ENCODE peak calls at places on chromosomes 13 and 19, in six cellular contexts. R is Peyer's patch, B is transverse colon, G is adrenal gland, S is prostate gland, L is A549. T is an unnamed sample.

GRCh38 chr13:109900723-109901122 is 114.3 kb upstream of the IRS2 start:
- DNase-seq in S (no peak), R (no peak), B (no peak), G (no peak), L (no peak), T (no peak)

GRCh38 chr13:24636776-24637175 is 43.4 kb upstream of the ATP12A start:
- DNase-seq in R (no peak), L (no peak), B (no peak), G (no peak), S (no peak), T (no peak)

GRCh38 chr19:5826531-5827341 is 12.8 kb downstream of the FUT6 start:
- DNase-seq in G (peak; percentile 91), B (peak; percentile 88), R (peak; percentile 23), S (peak; percentile 59), L (peak; percentile 70), T (no peak)

GRCh38 chr19:38702278-38702677 is 42.0 kb downstream of the CAPN12 start:
- DNase-seq in S (no peak), G (no peak), B (no peak), R (no peak), L (no peak), T (no peak)

GRCh38 chr19:19113040-19113541 is 25.2 kb downstream of the TMEM161A start:
- DNase-seq in B (no peak), G (no peak), L (peak; percentile 16), S (no peak), R (no peak), T (no peak)

GRCh38 chr13:108460043-108460442 is 169.4 kb upstream of the MYO16 start:
- DNase-seq in S (no peak), B (no peak), L (no peak), G (no peak), R (no peak), T (no peak)

GRCh38 chr13:98325724-98326123 is 148.7 kb upstream of the RNF113B start:
- DNase-seq in G (no peak), S (peak; percentile 36), R (no peak), B (no peak), L (no peak), T (no peak)

GRCh38 chr13:29746167-29746677 is 104.2 kb downstream of the UBL3 start:
- DNase-seq in L (no peak), G (no peak), S (no peak), B (no peak), R (no peak), T (no peak)

GRCh38 chr19:48970923-48971395 is 5.8 kb downstream of the FTL start:
- DNase-seq in L (peak; percentile 88), B (peak; percentile 86), G (peak; percentile 83), S (peak; percentile 67), R (peak; percentile 83), T (peak; percentile 85)

GRCh38 chr19:32626969-32627368 is 46.0 kb downstream of the PDCD5 start:
- DNase-seq in G (no peak), L (no peak), S (no peak), B (no peak), R (no peak), T (no peak)

GRCh38 chr13:109148243-109148642 is 518.8 kb downstream of the MYO16 start:
- DNase-seq in L (peak; percentile 25), G (no peak), B (no peak), R (no peak), S (no peak), T (no peak)

GRCh38 chr13:30572859-30573275 is 44.9 kb upstream of the USPL1 start:
- DNase-seq in S (no peak), R (no peak), B (no peak), G (no peak), L (peak; percentile 45), T (no peak)

GRCh38 chr13:64413529-64413928 is 2816.6 kb downstream of the PCDH9 start:
- DNase-seq in S (no peak), L (no peak), B (no peak), G (no peak), R (no peak), T (no peak)

GRCh38 chr13:94079876-94080275 is 399.6 kb downstream of the DCT start:
- DNase-seq in S (no peak), G (no peak), R (no peak), L (no peak), B (no peak), T (no peak)

GRCh38 chr13:25044071-25044470 is 51.9 kb upstream of the PABPC3 start:
- DNase-seq in S (no peak), L (no peak), B (no peak), R (no peak), G (no peak), T (no peak)

GRCh38 chr13:113670541-113670940 is 3.5 kb downstream of the GRK1 start:
- DNase-seq in G (no peak), R (no peak), S (no peak), B (peak; percentile 3), L (no peak), T (no peak)

GRCh38 chr19:56404705-56405056 is 549 bp downstream of the ZNF583 start:
- DNase-seq in B (no peak), S (no peak), L (no peak), R (no peak), G (peak; percentile 16), T (no peak)

GRCh38 chr19:43315851-43316250 is 37.6 kb upstream of the CD177 start:
- DNase-seq in L (no peak), R (no peak), B (no peak), G (no peak), S (no peak), T (no peak)

GRCh38 chr13:50344717-50345116 is 329.5 kb downstream of the KCNRG start:
- DNase-seq in G (no peak), R (no peak), S (no peak), L (no peak), B (no peak), T (no peak)

GRCh38 chr13:31236211-31236786 is 36.5 kb downstream of the B3GLCT start:
- DNase-seq in B (no peak), G (peak; percentile 16), L (peak; percentile 26), S (no peak), R (no peak), T (no peak)

GRCh38 chr13:20426766-20427448 is 98.8 kb downstream of the CRYL1 start:
- DNase-seq in R (no peak), L (no peak), G (peak; percentile 42), B (no peak), S (no peak), T (no peak)

DNA sequence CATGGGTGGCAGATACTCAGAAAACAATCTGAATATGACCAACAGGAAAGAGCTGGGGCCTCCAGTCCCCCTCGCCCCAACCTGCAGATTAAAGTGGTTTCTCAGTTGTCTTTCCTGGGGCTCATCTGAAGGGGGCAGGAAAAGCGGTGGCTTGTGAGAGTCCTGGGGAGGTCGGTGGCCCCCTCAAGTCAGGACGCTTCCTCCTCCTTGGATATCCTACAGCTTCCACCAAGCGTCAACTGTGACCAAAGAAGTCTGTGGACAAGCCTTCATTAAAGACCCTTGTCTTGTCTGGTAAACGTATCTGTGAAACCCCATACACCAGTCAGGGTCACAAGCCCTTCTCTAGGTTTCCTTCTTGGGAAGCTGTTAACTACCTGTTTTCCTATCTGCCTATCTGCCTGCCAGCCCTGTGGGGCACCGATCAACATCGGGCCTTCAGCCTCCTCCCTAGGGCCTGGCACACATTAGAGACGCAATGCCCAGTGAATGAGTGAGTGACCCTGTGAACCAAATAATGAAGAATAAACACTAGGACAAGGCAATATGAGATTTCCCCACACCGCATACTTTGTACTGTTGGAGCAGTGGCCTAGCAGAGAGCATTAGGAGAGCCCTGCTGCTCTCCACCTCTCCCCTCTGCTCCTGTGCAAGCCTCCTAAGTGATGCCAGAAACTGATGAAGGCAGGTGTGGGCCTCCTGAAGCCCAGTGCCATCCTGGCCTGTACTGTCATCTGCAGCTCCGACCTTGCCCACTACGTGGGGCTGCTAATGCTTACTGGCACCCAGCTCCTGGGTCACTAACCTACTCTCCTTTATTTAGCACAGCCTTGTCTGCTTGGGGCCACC is 1317.8 kb downstream of the UQCRFS1 start:
- DNase-seq in G (no peak), L (no peak), B (no peak), S (no peak), R (no peak), T (no peak)
- TF ChIP-seq POLR2A in G (no peak), L (no peak), B (no peak), S (no peak), R (no peak), T (no peak)

GRCh38 chr19:35105411-35106290 is 10.0 kb upstream of the FXYD3 start:
- DNase-seq in G (no peak), S (no peak), R (no peak), B (no peak), L (no peak), T (no peak)
- H3K4me3 ChIP-seq in G (no peak overlapping the region), S (no peak overlapping the region), R (no peak overlapping the region), B (no peak overlapping the region), L (no peak overlapping the region), T (no peak overlapping the region)

GRCh38 chr19:28737021-28737525 is 475.9 kb downstream of the UQCRFS1 start:
- DNase-seq in G (peak; percentile 16), S (no peak), R (no peak), L (peak; percentile 35), B (no peak), T (peak; percentile 19)
- TF ChIP-seq CTCF in G (peak; percentile 55), S (peak; percentile 57), R (no peak), L (peak; percentile 48), B (peak; percentile 60), T (peak; percentile 52)

DNA sequence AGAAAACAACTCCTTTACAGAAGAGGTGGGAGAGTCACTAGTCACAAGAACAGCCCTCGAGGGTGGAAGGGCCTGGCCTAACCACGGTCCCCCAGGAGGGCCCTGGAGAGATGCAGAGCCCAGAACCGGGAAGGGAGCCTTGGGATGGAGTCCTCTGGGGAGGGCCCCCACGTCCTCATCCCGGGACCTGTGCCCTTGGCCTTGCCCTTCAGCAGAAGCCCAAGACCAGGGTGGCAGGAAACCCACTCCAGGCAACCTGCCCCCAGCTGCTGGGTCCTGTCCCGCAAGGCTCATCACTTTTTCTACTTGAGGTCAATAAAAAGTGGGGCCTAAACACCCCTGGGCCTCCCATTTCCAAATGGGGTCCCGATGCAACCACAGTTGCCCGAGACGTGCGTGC is 2.3 kb upstream of the ATP8B3 start:
- DNase-seq in B (no peak), L (no peak), S (no peak), R (no peak), G (peak; percentile 28), T (no peak)
- TF ChIP-seq POLR2A in B (no peak), L (no peak), S (no peak), R (no peak), G (no peak), T (no peak)

GRCh38 chr19:15555759-15556633 is 47.7 kb downstream of the CYP4F22 start:
- DNase-seq in G (peak; percentile 87), R (peak; percentile 92), B (peak; percentile 91), L (peak; percentile 93), S (peak; percentile 92), T (peak; percentile 87)
- H3K4me3 ChIP-seq in G (no peak overlapping the region), R (no peak overlapping the region), B (peak overlapping the region; percentile 34), L (peak overlapping the region; percentile 39), S (no peak overlapping the region), T (peak overlapping the region; percentile 34)

T was measured in tibial nerve.